ENCODE peak calls at places on chromosomes 11 and 22, in ten cellular contexts. X is activated CD8-positive, alpha-beta memory T cell treated with anti-CD3 and anti-CD28 coated beads, Interleukin-2, amount 50 U/mL, for 48 hours; U is body of pancreas; G is C1 segment of cervical spinal cord; V is GM23338; W is activated CD4-positive, alpha-beta T cell treated with anti-CD3 and anti-CD28 coated beads for 24 hours; S is H54; O is T-helper 9 cell; M is BJ; Y is stimulated activated naive B cell treated with anti-CD40 and anti-IgM and Interleukin-4, amounts not matched to agents 10 μg/mL and 1 μg/mL and 100 μg/mL, for 72 hours. K is an unnamed sample.

GRCh38 chr11:119684361-119685072 is 44.5 kb downstream of the NECTIN1 start:
- DNase-seq in X (no peak), U (no peak), G (no peak), V (no peak), W (no peak), S (peak), O (no peak), M (no peak), Y (no peak), K (no peak)

GRCh38 chr11:27216268-27217149 is 146.5 kb downstream of the CCDC34 start:
- DNase-seq in X (no peak), U (peak), G (no peak), V (no peak), W (no peak), S (no peak), O (no peak), M (no peak), Y (no peak), K (no peak)

GRCh38 chr11:71240865-71241691 is 11.3 kb downstream of the SHANK2 start:
- DNase-seq in X (peak), U (peak), G (no peak), V (peak), W (no peak), S (no peak), O (no peak), M (peak), Y (peak), K (no peak)

GRCh38 chr11:68003846-68004550 is at the start of gene UNC93B1:
- DNase-seq in X (peak), U (peak), G (no peak), V (peak), W (peak), S (peak), O (peak), M (no peak), Y (peak), K (peak)

GRCh38 chr22:24402460-24403192 is 24.8 kb upstream of the ADORA2A start:
- DNase-seq in X (no peak), U (peak), G (no peak), V (no peak), W (no peak), S (peak), O (no peak), M (peak), Y (peak), K (peak)

GRCh38 chr11:45617886-45618601 is 47.4 kb downstream of the CHST1 start:
- DNase-seq in X (no peak), U (no peak), G (no peak), V (no peak), W (no peak), S (no peak), O (no peak), M (no peak), Y (no peak), K (no peak)

GRCh38 chr11:119832132-119832531 is 103.1 kb upstream of the NECTIN1 start:
- DNase-seq in X (no peak), U (no peak), G (no peak), V (no peak), W (no peak), S (no peak), O (no peak), M (no peak), Y (no peak), K (no peak)

GRCh38 chr11:60924906-60925684 is 835 bp downstream of the TMEM132A start:
- DNase-seq in X (no peak), U (no peak), G (peak), V (peak), W (no peak), S (no peak), O (no peak), M (no peak), Y (no peak), K (no peak)

GRCh38 chr11:80155412-80156017 is 714.7 kb upstream of the TENM4 start:
- DNase-seq in X (no peak), U (no peak), G (no peak), V (peak), W (no peak), S (no peak), O (no peak), M (no peak), Y (no peak), K (no peak)

GRCh38 chr22:30555282-30556210 is 9.0 kb upstream of the SEC14L6 start:
- DNase-seq in X (no peak), U (no peak), G (no peak), V (peak), W (no peak), S (no peak), O (no peak), M (no peak), Y (no peak), K (no peak)

GRCh38 chr11:44611687-44612437 is 46.4 kb downstream of the CD82 start:
- DNase-seq in X (peak), U (no peak), G (no peak), V (no peak), W (peak), S (no peak), O (peak), M (no peak), Y (peak), K (no peak)

GRCh38 chr11:24078056-24078455 is 418.8 kb upstream of the LUZP2 start:
- DNase-seq in X (no peak), U (no peak), G (no peak), V (no peak), W (no peak), S (no peak), O (no peak), M (no peak), Y (no peak), K (no peak)

GRCh38 chr22:46045459-46046298 is 68.7 kb upstream of the WNT7B start:
- DNase-seq in X (peak), U (peak), G (no peak), V (no peak), W (no peak), S (no peak), O (no peak), M (no peak), Y (no peak), K (peak)

GRCh38 chr11:117610045-117610444 is 187.0 kb downstream of the DSCAML1 start:
- DNase-seq in X (no peak), U (no peak), G (no peak), V (no peak), W (no peak), S (peak), O (no peak), M (no peak), Y (peak), K (no peak)

GRCh38 chr22:48595511-48595905 is 1232.2 kb downstream of the BRD1 start:
- DNase-seq in X (no peak), U (no peak), G (no peak), V (no peak), W (no peak), S (no peak), O (no peak), M (no peak), Y (no peak), K (no peak)

GRCh38 chr11:128784059-128784804 is 82.9 kb downstream of the KCNJ1 start:
- DNase-seq in X (no peak), U (no peak), G (no peak), V (peak), W (no peak), S (no peak), O (no peak), M (no peak), Y (no peak), K (no peak)

GRCh38 chr22:20141186-20142077 is 9.4 kb downstream of the CCDC188 start:
- DNase-seq in X (no peak), U (no peak), G (no peak), V (no peak), W (no peak), S (no peak), O (no peak), M (peak), Y (no peak), K (no peak)

GRCh38 chr11:10926801-10927200 is 68.9 kb upstream of the ZBED5 start:
- DNase-seq in X (no peak), U (no peak), G (no peak), V (no peak), W (no peak), S (no peak), O (no peak), M (no peak), Y (no peak), K (no peak)

GRCh38 chr22:26642465-26643367 is 14.7 kb upstream of the MIAT start:
- DNase-seq in X (peak), U (no peak), G (no peak), V (peak), W (peak), S (no peak), O (peak), M (no peak), Y (no peak), K (no peak)

GRCh38 chr11:99368579-99368978 is 347.8 kb downstream of the CNTN5 start:
- DNase-seq in X (no peak), U (no peak), G (no peak), V (no peak), W (no peak), S (no peak), O (no peak), M (no peak), Y (no peak), K (no peak)

GRCh38 chr11:15906481-15907035 is 449.8 kb downstream of the SOX6 start:
- DNase-seq in X (no peak), U (no peak), G (no peak), V (no peak), W (no peak), S (no peak), O (no peak), M (no peak), Y (no peak), K (no peak)

GRCh38 chr11:32562839-32563599 is 20.6 kb upstream of the EIF3M start:
- DNase-seq in X (no peak), U (no peak), G (no peak), V (no peak), W (no peak), S (no peak), O (no peak), M (no peak), Y (no peak), K (no peak)

GRCh38 chr11:44709281-44709562 is 17.5 kb upstream of the TSPAN18 start:
- DNase-seq in X (no peak), U (no peak), G (no peak), V (no peak), W (no peak), S (no peak), O (no peak), M (no peak), Y (no peak), K (no peak)

GRCh38 chr11:97454988-97455387 is 1065.2 kb downstream of the JRKL start:
- DNase-seq in X (no peak), U (no peak), G (no peak), V (peak), W (no peak), S (no peak), O (no peak), M (no peak), Y (no peak), K (no peak)

GRCh38 chr11:88231894-88232482 is 56.7 kb upstream of the RAB38 start:
- DNase-seq in X (no peak), U (no peak), G (no peak), V (peak), W (no peak), S (no peak), O (no peak), M (no peak), Y (no peak), K (no peak)

GRCh38 chr11:119295178-119295577 is 21.8 kb downstream of the MCAM start:
- DNase-seq in X (no peak), U (no peak), G (no peak), V (no peak), W (no peak), S (no peak), O (no peak), M (no peak), Y (no peak), K (no peak)

GRCh38 chr11:103581680-103582265 is 454.7 kb upstream of the DDI1 start:
- DNase-seq in X (no peak), U (no peak), G (no peak), V (no peak), W (no peak), S (no peak), O (no peak), M (no peak), Y (no peak), K (no peak)

K was measured in omental fat pad.